ENCODE peak calls at places on chromosomes 3 and 15, in six cellular contexts. X, V, N, J, H and C are unnamed samples.

GRCh38 chr3:113275876-113276580 is 64.7 kb downstream of the BOC start:
- DNase-seq in X (no peak), J (no peak), H (no peak), N (no peak), V (peak), C (peak)

GRCh38 chr3:18401298-18401961 is 23.7 kb downstream of the SATB1 start:
- DNase-seq in J (peak), N (no peak), V (no peak), X (no peak), H (no peak), C (no peak)

GRCh38 chr3:125055913-125056705 is at the start of gene HEG1:
- DNase-seq in N (peak), X (peak), V (peak), H (no peak), J (peak), C (peak)

GRCh38 chr3:129605593-129606521 is 619 bp downstream of the PLXND1 start:
- DNase-seq in H (no peak), V (peak), J (no peak), X (peak), N (no peak), C (peak)

GRCh38 chr3:46845397-46845859 is 17.8 kb downstream of the MYL3 start:
- DNase-seq in J (no peak), V (peak), H (peak), N (no peak), X (no peak), C (peak)

GRCh38 chr3:161401389-161401788 is 30.1 kb upstream of the SPTSSB start:
- DNase-seq in H (no peak), X (no peak), V (peak), J (no peak), N (no peak), C (no peak)

GRCh38 chr3:52277972-52278509 is 408 bp downstream of the WDR82 start:
- DNase-seq in X (no peak), H (no peak), N (peak), J (peak), V (no peak), C (peak)

GRCh38 chr3:73521936-73522335 is 102.8 kb downstream of the PDZRN3 start:
- DNase-seq in H (no peak), V (no peak), J (no peak), N (no peak), X (no peak), C (no peak)

GRCh38 chr3:133277813-133278212 is 122.0 kb upstream of the BFSP2 start:
- DNase-seq in H (no peak), X (no peak), J (no peak), N (no peak), V (no peak), C (peak)

GRCh38 chr3:172134352-172134751 is 95.0 kb downstream of the FNDC3B start:
- DNase-seq in V (no peak), H (no peak), J (no peak), X (no peak), N (no peak), C (peak)

GRCh38 chr15:69798481-69799315 is 299.0 kb downstream of the TLE3 start:
- DNase-seq in V (peak), N (no peak), J (peak), H (no peak), X (no peak), C (peak)

GRCh38 chr15:41492597-41493204 is 973 bp upstream of the ITPKA start:
- DNase-seq in N (no peak), H (no peak), V (no peak), X (no peak), J (no peak), C (peak)

GRCh38 chr3:153247331-153248311 is 85.6 kb downstream of the RAP2B start:
- DNase-seq in V (no peak), X (no peak), J (no peak), H (no peak), N (no peak), C (no peak)

GRCh38 chr3:29533992-29534391 is 253.1 kb downstream of the RBMS3 start:
- DNase-seq in X (no peak), V (no peak), J (no peak), N (no peak), H (no peak), C (no peak)

GRCh38 chr3:13204177-13204581 is 130.9 kb upstream of the IQSEC1 start:
- DNase-seq in V (no peak), H (no peak), X (no peak), J (no peak), N (no peak), C (no peak)

GRCh38 chr3:65779393-65779792 is 259.3 kb downstream of the MAGI1 start:
- DNase-seq in X (no peak), N (no peak), J (no peak), V (no peak), H (no peak), C (no peak)

GRCh38 chr3:13644341-13645082 is 95.6 kb downstream of the FBLN2 start:
- DNase-seq in N (no peak), X (no peak), J (no peak), H (no peak), V (peak), C (peak)

GRCh38 chr3:139473155-139473771 is 3.1 kb downstream of the RBP2 start:
- DNase-seq in X (no peak), N (peak), J (no peak), H (no peak), V (no peak), C (no peak)

GRCh38 chr15:93072440-93073394 is 16.3 kb downstream of the RGMA start:
- DNase-seq in X (peak), N (no peak), V (peak), J (no peak), H (no peak), C (peak)

GRCh38 chr15:68997050-68997449 is 17.4 kb upstream of the NOX5 start:
- DNase-seq in H (no peak), X (no peak), J (no peak), N (no peak), V (no peak), C (no peak)

GRCh38 chr3:34070831-34071230 is 272.4 kb downstream of the PDCD6IP start:
- DNase-seq in X (no peak), J (no peak), V (no peak), H (no peak), N (no peak), C (no peak)

GRCh38 chr15:82040862-82041261 is 5.0 kb downstream of the MEX3B start:
- DNase-seq in H (no peak), N (no peak), J (no peak), V (no peak), X (no peak), C (no peak)

GRCh38 chr3:5499404-5499803 is 311.9 kb downstream of the EDEM1 start:
- DNase-seq in H (no peak), X (no peak), N (no peak), J (no peak), V (no peak), C (no peak)

GRCh38 chr3:16056210-16056607 is 118.3 kb upstream of the GALNT15 start:
- DNase-seq in N (no peak), V (no peak), X (no peak), J (no peak), H (no peak), C (peak)

GRCh38 chr3:187767266-187768032 is 22.2 kb upstream of the BCL6 start:
- DNase-seq in N (peak), V (peak), J (no peak), X (no peak), H (peak), C (peak)

GRCh38 chr3:48247401-48247807 is 6.5 kb downstream of the ZNF589 start:
- DNase-seq in X (no peak), H (no peak), J (no peak), V (peak), N (no peak), C (no peak)

GRCh38 chr15:78951841-78952238 is 7.0 kb upstream of the CTSH start:
- DNase-seq in V (peak), J (no peak), X (no peak), N (no peak), H (no peak), C (peak)

GRCh38 chr3:66763294-66763693 is 234.8 kb upstream of the KBTBD8 start:
- DNase-seq in N (no peak), J (no peak), X (peak), V (peak), H (peak), C (peak)

GRCh38 chr3:131403216-131403895 is 21.8 kb downstream of the NUDT16 start:
- DNase-seq in N (no peak), H (no peak), V (no peak), J (no peak), X (no peak), C (no peak)

GRCh38 chr15:20294651-20295237 is 246.9 kb downstream of the GOLGA6L6 start:
- DNase-seq in N (no peak), J (no peak), V (no peak), X (no peak), H (no peak), C (no peak)

GRCh38 chr15:58923696-58924300 is 9.7 kb downstream of the SLTM start:
- DNase-seq in N (no peak), H (no peak), J (no peak), X (no peak), V (no peak), C (no peak)

GRCh38 chr3:117856354-117856753 is 1146.8 kb downstream of the TUSC7 start:
- DNase-seq in V (no peak), N (no peak), J (no peak), H (no peak), X (no peak), C (no peak)

GRCh38 chr3:13115991-13116390 is 42.8 kb upstream of the IQSEC1 start:
- DNase-seq in X (no peak), N (no peak), V (no peak), J (no peak), H (no peak), C (no peak)

GRCh38 chr3:187263270-187263669 is 28.3 kb downstream of the MASP1 start:
- DNase-seq in J (no peak), V (peak), N (no peak), H (no peak), X (no peak), C (no peak)

GRCh38 chr3:23487015-23487414 is 283.9 kb downstream of the UBE2E2 start:
- DNase-seq in H (no peak), V (no peak), J (no peak), N (no peak), X (no peak), C (no peak)

GRCh38 chr15:82919231-82919886 is 33.2 kb downstream of the HOMER2 start:
- DNase-seq in H (no peak), N (no peak), X (no peak), V (no peak), J (peak), C (no peak)

GRCh38 chr3:172060234-172060633 is 20.9 kb downstream of the FNDC3B start:
- DNase-seq in J (no peak), V (no peak), X (no peak), N (no peak), H (no peak), C (no peak)